ENCODE peak calls at places on chromosome 5, in nine cellular contexts. Y is SK-N-DZ; U is GM13976; I is A172; X is heart right ventricle; O is MV-4-11; C is stimulated activated CD4-positive, alpha-beta T cell treated with anti-CD3 and anti-CD28 coated beads, Interleukin-15, amount 100 ng/mL, for 1 hour; H is HEK293T; D is NCI-H748 treated with DMSO at 0.1 percent for 48 hours. E is an unnamed sample.

GRCh38 chr5:6432206-6432605 is 16.5 kb upstream of the UBE2QL1 start:
- DNase-seq in Y (no peak), U (no peak), I (no peak), X (no peak), O (no peak), C (no peak), H (no peak), D (no peak), E (no peak)

GRCh38 chr5:35803221-35803651 is 53.5 kb upstream of the IL7R start:
- DNase-seq in Y (peak), U (no peak), I (peak), X (peak), O (peak), C (no peak), H (no peak), D (peak), E (no peak)

GRCh38 chr5:90390933-90391332 is 18.6 kb downstream of the CETN3 start:
- DNase-seq in Y (no peak), U (no peak), I (no peak), X (no peak), O (no peak), C (no peak), H (no peak), D (no peak), E (no peak)

GRCh38 chr5:131209506-131210191 is 38.9 kb downstream of the LYRM7 start:
- DNase-seq in Y (no peak), U (peak), I (no peak), X (no peak), O (peak), C (no peak), H (no peak), D (no peak), E (peak)

GRCh38 chr5:41532485-41532884 is 22.1 kb upstream of the PLCXD3 start:
- DNase-seq in Y (no peak), U (no peak), I (no peak), X (no peak), O (no peak), C (no peak), H (no peak), D (no peak), E (no peak)

GRCh38 chr5:147397616-147398015 is 112.3 kb downstream of the DPYSL3 start:
- DNase-seq in Y (no peak), U (no peak), I (no peak), X (no peak), O (peak), C (no peak), H (peak), D (no peak), E (no peak)

GRCh38 chr5:159330131-159330530 is at the start of gene IL12B:
- DNase-seq in Y (no peak), U (no peak), I (peak), X (no peak), O (no peak), C (no peak), H (no peak), D (no peak), E (no peak)

GRCh38 chr5:145797336-145797735 is 37.8 kb downstream of the PRELID2 start:
- DNase-seq in Y (no peak), U (no peak), I (peak), X (no peak), O (peak), C (no peak), H (no peak), D (no peak), E (no peak)

GRCh38 chr5:90809695-90810094 is 251.1 kb downstream of the ADGRV1 start:
- DNase-seq in Y (no peak), U (no peak), I (no peak), X (peak), O (no peak), C (no peak), H (no peak), D (no peak), E (no peak)

E was measured in germinal center.